ENCODE peak calls at places on chromosomes 3 and 15, in seven cellular contexts. Y is HEK293T, A is kidney glomerular epithelial cell, M is foreskin fibroblast, N is hippocampal formation, Z is NCI-H345, R is spleen. K is an unnamed sample.

GRCh38 chr3:59425371-59425770 is 375.5 kb upstream of the CFAP20DC start:
- DNase-seq in Y (no peak), A (peak; percentile 76), M (peak; percentile 66), N (no peak), Z (no peak), R (no peak), K (peak; percentile 34)

GRCh38 chr3:129235310-129235917 is 14.0 kb upstream of the COPG1 start:
- DNase-seq in Y (no peak), A (no peak), M (no peak), N (no peak), Z (no peak), R (no peak), K (no peak)

GRCh38 chr15:53837263-53837662 is 77.8 kb upstream of the WDR72 start:
- DNase-seq in Y (no peak), A (no peak), M (no peak), N (no peak), Z (peak; percentile 95), R (no peak), K (peak; percentile 62)

GRCh38 chr3:194632983-194633348 is 253 bp downstream of the TMEM44 start:
- DNase-seq in Y (no peak), A (no peak), M (no peak), N (no peak), Z (no peak), R (no peak), K (no peak)

GRCh38 chr15:42549782-42550392 is 1.2 kb downstream of the HAUS2 start:
- DNase-seq in Y (no peak), A (no peak), M (no peak), N (no peak), Z (no peak), R (no peak), K (no peak)

GRCh38 chr3:131914090-131914691 is 120.6 kb downstream of the CPNE4 start:
- DNase-seq in Y (no peak), A (no peak), M (no peak), N (no peak), Z (no peak), R (no peak), K (no peak)

GRCh38 chr3:8629151-8630021 is 15.2 kb downstream of the SSUH2 start:
- DNase-seq in Y (peak; percentile 7), A (peak; percentile 43), M (peak; percentile 84), N (no peak), Z (no peak), R (no peak), K (peak; percentile 89)

GRCh38 chr3:146160964-146161724 is at the start of gene PLOD2:
- DNase-seq in Y (peak; percentile 74), A (peak; percentile 89), M (peak; percentile 94), N (peak; percentile 56), Z (peak; percentile 82), R (peak; percentile 79), K (peak; percentile 96)

GRCh38 chr3:120180731-120181412 is 86.6 kb upstream of the GSK3B start:
- DNase-seq in Y (no peak), A (no peak), M (no peak), N (no peak), Z (no peak), R (no peak), K (peak; percentile 20)

GRCh38 chr3:156293566-156293965 is 173.2 kb downstream of the KCNAB1 start:
- DNase-seq in Y (no peak), A (no peak), M (no peak), N (no peak), Z (no peak), R (no peak), K (no peak)

GRCh38 chr15:75776075-75776443 is 63.4 kb upstream of the CSPG4 start:
- DNase-seq in Y (no peak), A (peak; percentile 21), M (peak; percentile 34), N (no peak), Z (no peak), R (no peak), K (peak; percentile 81)

GRCh38 chr3:101154386-101154785 is 161.2 kb upstream of the ABI3BP start:
- DNase-seq in Y (no peak), A (no peak), M (no peak), N (no peak), Z (no peak), R (no peak), K (no peak)

K was measured in kidney tubule cell.